ENCODE peak calls at places on chromosomes 16 and 17, in six cellular contexts. S is heart right ventricle; D is CD8-positive, alpha-beta T cell; X is kidney; P is right cardiac atrium; E is stomach. Z is an unnamed sample.

GRCh38 chr16:27273330-27273669 is 4.7 kb upstream of the NSMCE1 start:
- DNase-seq in S (no peak), P (no peak), E (no peak), X (no peak), D (no peak), Z (no peak)

GRCh38 chr17:78865682-78866390 is 25.2 kb upstream of the USP36 start:
- DNase-seq in X (peak; percentile 85), P (peak; percentile 77), S (peak; percentile 87), E (peak; percentile 89), D (peak; percentile 34), Z (peak; percentile 86)

GRCh38 chr16:86519649-86520316 is 9.5 kb downstream of the FOXF1 start:
- DNase-seq in E (peak; percentile 59), X (peak; percentile 81), S (peak; percentile 40), D (peak; percentile 16), P (peak; percentile 62), Z (peak; percentile 62)

GRCh38 chr16:53864819-53865491 is 161.0 kb downstream of the FTO start:
- DNase-seq in S (no peak), E (no peak), P (no peak), X (no peak), D (no peak), Z (no peak)

GRCh38 chr16:68718596-68718995 is 18.5 kb upstream of the CDH1 start:
- DNase-seq in D (no peak), X (no peak), S (no peak), E (no peak), P (no peak), Z (no peak)

GRCh38 chr16:83689385-83689831 is 118.4 kb upstream of the HSBP1 start:
- DNase-seq in D (no peak), E (no peak), X (no peak), S (peak; percentile 14), P (no peak), Z (no peak)

GRCh38 chr17:38326996-38327792 is 16.6 kb downstream of the GPR179 start:
- DNase-seq in S (peak; percentile 31), E (no peak), X (no peak), P (no peak), D (no peak), Z (no peak)

GRCh38 chr17:71252446-71252845 is 868.4 kb upstream of the SOX9 start:
- DNase-seq in P (no peak), E (no peak), S (no peak), D (no peak), X (no peak), Z (no peak)

GRCh38 chr17:72937687-72938086 is 154.8 kb downstream of the SLC39A11 start:
- DNase-seq in E (no peak), X (no peak), P (no peak), D (no peak), S (no peak), Z (no peak)

GRCh38 chr17:4161179-4161559 is 18.2 kb downstream of the CYB5D2 start:
- DNase-seq in E (peak; percentile 28), P (no peak), X (no peak), S (no peak), D (no peak), Z (no peak)

GRCh38 chr17:66725956-66726355 is 109.0 kb upstream of the CACNG5 start:
- DNase-seq in D (no peak), E (no peak), S (no peak), X (no peak), P (no peak), Z (no peak)

GRCh38 chr17:27612160-27612767 is 18.7 kb upstream of the LGALS9 start:
- DNase-seq in S (no peak), E (no peak), D (no peak), X (no peak), P (no peak), Z (no peak)

GRCh38 chr17:82090549-82091263 is 7.3 kb downstream of the FASN start:
- DNase-seq in P (no peak), E (no peak), S (no peak), X (peak; percentile 65), D (no peak), Z (no peak)

GRCh38 chr16:49529646-49530045 is 156.0 kb downstream of the C16orf78 start:
- DNase-seq in E (no peak), D (no peak), P (no peak), X (no peak), S (no peak), Z (no peak)

GRCh38 chr16:54106078-54106477 is 180.5 kb downstream of the IRX3 start:
- DNase-seq in D (no peak), P (no peak), S (no peak), X (no peak), E (no peak), Z (no peak)

GRCh38 chr17:78357177-78357586 is 2.7 kb downstream of the SOCS3 start:
- DNase-seq in D (no peak), X (peak; percentile 89), S (no peak), P (peak; percentile 76), E (no peak), Z (no peak)

GRCh38 chr17:63460018-63460417 is 13.9 kb upstream of the CYB561 start:
- DNase-seq in D (no peak), S (no peak), X (no peak), E (no peak), P (no peak), Z (peak; percentile 0)

GRCh38 chr16:85014311-85014710 is 3.0 kb upstream of the ZDHHC7 start:
- DNase-seq in X (no peak), E (no peak), P (no peak), D (no peak), S (no peak), Z (no peak)

GRCh38 chr17:78268960-78269892 is 37.8 kb downstream of the TMEM235 start:
- DNase-seq in D (no peak), E (no peak), P (no peak), X (peak; percentile 80), S (no peak), Z (no peak)

GRCh38 chr16:77238593-77238992 is 39.4 kb downstream of the SYCE1L start:
- DNase-seq in S (no peak), E (no peak), D (no peak), X (no peak), P (no peak), Z (no peak)

GRCh38 chr16:88764080-88764479 is 20.9 kb downstream of the PIEZO1 start:
- DNase-seq in X (no peak), E (no peak), D (no peak), P (no peak), S (no peak), Z (no peak)

GRCh38 chr16:88762941-88763340 is 22.1 kb downstream of the PIEZO1 start:
- DNase-seq in X (no peak), D (no peak), S (no peak), P (no peak), E (no peak), Z (no peak)

GRCh38 chr16:88764913-88765349 is 20.1 kb downstream of the PIEZO1 start:
- DNase-seq in D (no peak), S (no peak), P (no peak), X (no peak), E (no peak), Z (no peak)

GRCh38 chr16:88762258-88762870 is 22.7 kb downstream of the PIEZO1 start:
- DNase-seq in P (no peak), D (no peak), E (no peak), S (no peak), X (no peak), Z (no peak)

DNA sequence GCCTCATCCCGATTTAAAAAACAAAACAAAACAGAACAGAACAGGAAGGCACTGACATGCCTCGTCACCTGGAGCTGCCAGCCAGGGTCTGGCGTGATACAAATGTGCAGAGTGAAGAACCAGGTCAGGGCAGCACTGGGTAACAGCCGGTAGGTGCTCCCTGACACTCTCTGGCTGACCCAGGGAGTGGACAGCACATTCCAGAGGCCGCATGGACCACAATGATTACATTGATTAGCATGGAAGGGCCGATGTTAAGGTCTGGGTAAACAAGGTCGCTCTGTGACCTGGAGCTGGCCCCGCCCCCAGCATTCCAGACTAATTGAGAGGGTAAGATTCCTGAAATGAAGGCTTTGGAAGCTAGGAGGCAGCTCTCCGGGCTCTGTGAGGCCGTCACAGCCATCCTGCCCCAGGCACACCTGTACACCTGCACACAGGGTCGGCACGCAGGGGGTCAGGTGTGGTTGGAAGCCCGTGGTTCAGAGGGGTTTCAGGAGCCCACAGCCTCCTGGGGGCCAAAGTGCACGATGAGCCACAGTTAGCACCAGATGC is 21.4 kb downstream of the PIEZO1 start:
- DNase-seq in E (peak; percentile 42), D (no peak), X (no peak), S (no peak), P (no peak), Z (peak; percentile 54)
- H3K4me1 ChIP-seq in E (peaks cover 78% of the 10 kb centered on the region), D (peaks cover 11% of the 10 kb centered on the region), X (peaks cover 40% of the 10 kb centered on the region), S (peaks cover 25% of the 10 kb centered on the region), P (peaks cover 13% of the 10 kb centered on the region), Z (peaks cover 2% of the 10 kb centered on the region)

GRCh38 chr17:65656390-65657250 is 95.2 kb upstream of the AXIN2 start:
- DNase-seq in D (no peak), P (no peak), X (no peak), S (no peak), E (no peak), Z (no peak)
- H3K4me3 ChIP-seq in D (no peak overlapping the region), P (no peak overlapping the region), X (no peak overlapping the region), S (no peak overlapping the region), E (no peak overlapping the region), Z (no peak overlapping the region)

GRCh38 chr16:11743308-11744074 is 834 bp upstream of the TXNDC11 start:
- DNase-seq in D (no peak), S (peak; percentile 27), X (peak; percentile 70), P (peak; percentile 47), E (peak; percentile 41), Z (no peak)

GRCh38 chr16:11744075-11744470 is 1.4 kb upstream of the TXNDC11 start:
- DNase-seq in D (no peak), E (no peak), P (no peak), S (no peak), X (no peak), Z (no peak)

GRCh38 chr16:11740567-11740966 is 2.1 kb downstream of the TXNDC11 start:
- DNase-seq in S (no peak), X (no peak), E (no peak), P (no peak), D (no peak), Z (peak; percentile 40)

GRCh38 chr16:11742041-11742535 is 569 bp downstream of the TXNDC11 start:
- DNase-seq in E (peak; percentile 58), S (peak; percentile 24), X (peak; percentile 88), P (peak; percentile 44), D (no peak), Z (peak; percentile 49)

DNA sequence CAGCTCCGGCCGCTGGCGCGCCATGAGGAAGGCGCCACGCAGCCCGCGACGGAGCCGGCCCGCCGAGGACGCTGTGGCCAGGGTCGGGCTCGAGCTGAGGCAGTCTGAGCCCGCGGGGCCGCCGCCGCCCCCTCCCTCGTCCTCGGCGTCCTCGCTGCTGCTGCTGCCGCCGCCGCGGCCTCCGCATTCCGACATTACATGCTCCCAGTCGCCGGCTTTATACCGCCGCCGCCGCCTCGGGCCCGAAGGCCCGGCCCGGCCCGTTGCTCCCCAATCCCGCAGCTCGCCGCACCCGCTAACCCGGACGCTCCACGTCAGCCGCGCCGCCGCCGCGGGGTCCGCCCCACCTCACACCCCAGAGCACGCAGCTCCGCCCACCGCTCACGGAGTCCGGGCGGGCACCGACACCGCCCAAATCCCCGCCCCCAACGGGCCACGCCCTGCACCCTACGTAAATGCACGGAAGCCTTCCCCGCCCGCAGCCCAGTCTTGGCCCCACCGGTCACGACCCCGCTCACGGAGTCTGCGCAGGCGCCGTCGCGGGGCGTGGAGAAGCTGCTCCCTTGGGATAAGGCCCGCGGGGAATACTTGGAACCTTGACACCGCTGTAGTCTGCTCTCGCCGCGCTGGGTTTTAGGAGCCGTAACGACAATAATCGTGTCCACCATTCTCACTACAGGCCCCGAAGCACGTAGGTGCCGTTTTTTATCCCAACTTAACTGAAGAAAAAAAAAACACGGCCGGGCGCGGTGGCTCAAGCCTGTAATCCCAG is at the start of gene TXNDC11:
- DNase-seq in E (peak; percentile 100), X (peak; percentile 100), P (peak; percentile 100), D (peak; percentile 99), S (peak; percentile 99), Z (peak; percentile 100)
- H3K4me1 ChIP-seq in E (peaks cover 46% of the 10 kb centered on the region), X (peaks cover 32% of the 10 kb centered on the region), P (peaks cover 2% of the 10 kb centered on the region), D (peaks cover 30% of the 10 kb centered on the region), S (peaks cover 13% of the 10 kb centered on the region), Z (peaks cover 18% of the 10 kb centered on the region)

GRCh38 chr16:57797526-57798266 is 4.6 kb downstream of the KIFC3 start:
- DNase-seq in S (no peak), E (peak; percentile 84), X (peak; percentile 90), D (no peak), P (no peak), Z (no peak)
- H3K4me3 ChIP-seq in S (peak overlapping the region; percentile 37), E (peak overlapping the region; percentile 40), X (peak overlapping the region; percentile 84), D (no peak overlapping the region), P (no peak overlapping the region), Z (no peak overlapping the region)

Z was measured in HAP-1.